ENCODE peak calls at places on chromosomes 13 and 19, in nine cellular contexts. One of them, this sample, is unnamed.

GRCh38 chr19:1577929-1578618 is 9.9 kb upstream of the MEX3D start:
- DNase-seq in lung: no peak
- DNase-seq in stimulated activated CD8-positive, alpha-beta memory T cell treated with anti-CD3 and anti-CD28 coated beads, Interleukin-15, amount 100 ng/mL, for 48 hours: no peak
- DNase-seq in heart right ventricle: no peak
- DNase-seq in HEK293T: no peak
- DNase-seq in GOT3: no peak
- DNase-seq in mammary epithelial cell: no peak
- DNase-seq in brain microvascular endothelial cell: no peak
- DNase-seq in posterior vena cava: no peak
- DNase-seq in this sample: no peak

GRCh38 chr13:21005193-21005592 is 56.2 kb downstream of the LATS2 start:
- DNase-seq in mammary epithelial cell: no peak
- DNase-seq in heart right ventricle: no peak
- DNase-seq in HEK293T: no peak
- DNase-seq in stimulated activated CD8-positive, alpha-beta memory T cell treated with anti-CD3 and anti-CD28 coated beads, Interleukin-15, amount 100 ng/mL, for 48 hours: no peak
- DNase-seq in lung: no peak
- DNase-seq in posterior vena cava: no peak
- DNase-seq in GOT3: no peak
- DNase-seq in brain microvascular endothelial cell: no peak
- DNase-seq in this sample: no peak

GRCh38 chr19:41748012-41748411 is 7.3 kb upstream of the CEACAM6 start:
- DNase-seq in mammary epithelial cell: no peak
- DNase-seq in heart right ventricle: no peak
- DNase-seq in stimulated activated CD8-positive, alpha-beta memory T cell treated with anti-CD3 and anti-CD28 coated beads, Interleukin-15, amount 100 ng/mL, for 48 hours: no peak
- DNase-seq in GOT3: no peak
- DNase-seq in posterior vena cava: no peak
- DNase-seq in HEK293T: no peak
- DNase-seq in brain microvascular endothelial cell: no peak
- DNase-seq in lung: no peak
- DNase-seq in this sample: no peak

GRCh38 chr13:20489185-20489820 is 36.4 kb downstream of the CRYL1 start:
- DNase-seq in lung: no peak
- DNase-seq in mammary epithelial cell: no peak
- DNase-seq in heart right ventricle: no peak
- DNase-seq in posterior vena cava: no peak
- DNase-seq in HEK293T: peak
- DNase-seq in stimulated activated CD8-positive, alpha-beta memory T cell treated with anti-CD3 and anti-CD28 coated beads, Interleukin-15, amount 100 ng/mL, for 48 hours: no peak
- DNase-seq in brain microvascular endothelial cell: peak
- DNase-seq in GOT3: no peak
- DNase-seq in this sample: no peak

GRCh38 chr19:609001-609340 is 19.3 kb downstream of the HCN2 start:
- DNase-seq in posterior vena cava: no peak
- DNase-seq in GOT3: no peak
- DNase-seq in brain microvascular endothelial cell: no peak
- DNase-seq in heart right ventricle: no peak
- DNase-seq in HEK293T: no peak
- DNase-seq in stimulated activated CD8-positive, alpha-beta memory T cell treated with anti-CD3 and anti-CD28 coated beads, Interleukin-15, amount 100 ng/mL, for 48 hours: no peak
- DNase-seq in lung: no peak
- DNase-seq in mammary epithelial cell: no peak
- DNase-seq in this sample: peak

GRCh38 chr13:80341098-80341701 is at the start of gene SPRY2:
- DNase-seq in posterior vena cava: peak
- DNase-seq in lung: peak
- DNase-seq in GOT3: peak
- DNase-seq in brain microvascular endothelial cell: peak
- DNase-seq in stimulated activated CD8-positive, alpha-beta memory T cell treated with anti-CD3 and anti-CD28 coated beads, Interleukin-15, amount 100 ng/mL, for 48 hours: peak
- DNase-seq in heart right ventricle: peak
- DNase-seq in mammary epithelial cell: peak
- DNase-seq in HEK293T: peak
- DNase-seq in this sample: peak

GRCh38 chr13:27304611-27305010 is 34.0 kb downstream of the RASL11A start:
- DNase-seq in GOT3: no peak
- DNase-seq in posterior vena cava: no peak
- DNase-seq in heart right ventricle: no peak
- DNase-seq in brain microvascular endothelial cell: no peak
- DNase-seq in HEK293T: no peak
- DNase-seq in stimulated activated CD8-positive, alpha-beta memory T cell treated with anti-CD3 and anti-CD28 coated beads, Interleukin-15, amount 100 ng/mL, for 48 hours: no peak
- DNase-seq in mammary epithelial cell: no peak
- DNase-seq in lung: no peak
- DNase-seq in this sample: no peak

GRCh38 chr19:7986321-7987083 is 18.9 kb downstream of the ELAVL1 start:
- DNase-seq in brain microvascular endothelial cell: peak
- DNase-seq in heart right ventricle: no peak
- DNase-seq in mammary epithelial cell: peak
- DNase-seq in GOT3: no peak
- DNase-seq in HEK293T: no peak
- DNase-seq in lung: no peak
- DNase-seq in stimulated activated CD8-positive, alpha-beta memory T cell treated with anti-CD3 and anti-CD28 coated beads, Interleukin-15, amount 100 ng/mL, for 48 hours: no peak
- DNase-seq in posterior vena cava: no peak
- DNase-seq in this sample: peak